ENCODE peak calls at places on chromosome 15, in ten cellular contexts. V is CD8-positive, alpha-beta T cell; T is HT-29; P is mucosa of gallbladder; U is GM12892; A is amniotic stem cell; D is KG1; X is SW480; F is CD4-positive, CD25-positive, alpha-beta regulatory T cell; O is foreskin fibroblast. Y is an unnamed sample.

GRCh38 chr15:70802629-70803028 is 39.3 kb upstream of the UACA start:
- DNase-seq in V (no peak), T (no peak), P (no peak), U (no peak), A (no peak), D (no peak), X (no peak), F (no peak), O (peak), Y (no peak)

GRCh38 chr15:77720617-77721016 is 87.9 kb upstream of the LINGO1 start:
- DNase-seq in V (no peak), T (no peak), P (no peak), U (no peak), A (no peak), D (no peak), X (no peak), F (no peak), O (no peak), Y (no peak)

GRCh38 chr15:100057281-100057680 is 284.5 kb downstream of the ADAMTS17 start:
- DNase-seq in V (no peak), T (no peak), P (no peak), U (no peak), A (no peak), D (no peak), X (no peak), F (no peak), O (no peak), Y (no peak)

GRCh38 chr15:48324949-48325348 is 6.3 kb upstream of the DUT start:
- DNase-seq in V (no peak), T (no peak), P (no peak), U (no peak), A (no peak), D (no peak), X (no peak), F (no peak), O (no peak), Y (no peak)

GRCh38 chr15:64247906-64248541 is 85.2 kb upstream of the PPIB start:
- DNase-seq in V (no peak), T (peak), P (peak), U (no peak), A (peak), D (no peak), X (peak), F (peak), O (peak), Y (peak)

GRCh38 chr15:89472785-89473256 is 23.6 kb downstream of the RHCG start:
- DNase-seq in V (no peak), T (peak), P (peak), U (peak), A (no peak), D (no peak), X (peak), F (no peak), O (peak), Y (peak)

GRCh38 chr15:83378921-83379561 is 68.1 kb upstream of the SH3GL3 start:
- DNase-seq in V (no peak), T (no peak), P (no peak), U (no peak), A (no peak), D (no peak), X (no peak), F (no peak), O (no peak), Y (no peak)

GRCh38 chr15:80183886-80184285 is 31.1 kb downstream of the FAH start:
- DNase-seq in V (no peak), T (peak), P (no peak), U (no peak), A (no peak), D (no peak), X (no peak), F (no peak), O (peak), Y (no peak)

GRCh38 chr15:51229907-51230328 is 108.5 kb downstream of the CYP19A1 start:
- DNase-seq in V (no peak), T (peak), P (peak), U (no peak), A (no peak), D (no peak), X (peak), F (no peak), O (peak), Y (peak)

GRCh38 chr15:68566377-68566954 is 12.3 kb upstream of the CORO2B start:
- DNase-seq in V (no peak), T (no peak), P (no peak), U (no peak), A (no peak), D (no peak), X (no peak), F (no peak), O (no peak), Y (no peak)

GRCh38 chr15:32851619-32852416 is 134.0 kb downstream of the GREM1 start:
- DNase-seq in V (no peak), T (no peak), P (no peak), U (no peak), A (peak), D (no peak), X (no peak), F (no peak), O (peak), Y (no peak)

GRCh38 chr15:33580526-33580925 is 269.8 kb downstream of the RYR3 start:
- DNase-seq in V (no peak), T (no peak), P (no peak), U (no peak), A (no peak), D (no peak), X (no peak), F (no peak), O (no peak), Y (no peak)

GRCh38 chr15:100919481-100920405 is 586 bp downstream of the LRRK1 start:
- DNase-seq in V (no peak), T (peak), P (no peak), U (no peak), A (no peak), D (no peak), X (peak), F (no peak), O (peak), Y (no peak)

GRCh38 chr15:31857194-31857593 is 173.1 kb upstream of the CHRNA7 start:
- DNase-seq in V (no peak), T (no peak), P (no peak), U (no peak), A (no peak), D (no peak), X (no peak), F (no peak), O (no peak), Y (no peak)

GRCh38 chr15:39429898-39430357 is 151.0 kb upstream of the THBS1 start:
- DNase-seq in V (no peak), T (peak), P (no peak), U (no peak), A (no peak), D (no peak), X (no peak), F (no peak), O (peak), Y (no peak)

GRCh38 chr15:68666120-68666811 is 87.5 kb downstream of the CORO2B start:
- DNase-seq in V (no peak), T (no peak), P (no peak), U (no peak), A (no peak), D (no peak), X (no peak), F (no peak), O (no peak), Y (no peak)

GRCh38 chr15:96285715-96286367 is 44.7 kb upstream of the NR2F2 start:
- DNase-seq in V (no peak), T (no peak), P (no peak), U (no peak), A (no peak), D (no peak), X (no peak), F (no peak), O (peak), Y (no peak)

GRCh38 chr15:79425591-79426295 is 6.4 kb upstream of the MINAR1 start:
- DNase-seq in V (no peak), T (no peak), P (no peak), U (no peak), A (no peak), D (no peak), X (no peak), F (no peak), O (no peak), Y (no peak)

GRCh38 chr15:76576526-76577279 is 240.1 kb downstream of the ISL2 start:
- DNase-seq in V (no peak), T (peak), P (peak), U (no peak), A (no peak), D (no peak), X (no peak), F (no peak), O (peak), Y (peak)

GRCh38 chr15:23503546-23503945 is 56.5 kb upstream of the GOLGA6L2 start:
- DNase-seq in V (no peak), T (no peak), P (no peak), U (no peak), A (no peak), D (no peak), X (peak), F (no peak), O (no peak), Y (no peak)

GRCh38 chr15:34621675-34622074 is 38.2 kb upstream of the GOLGA8B start:
- DNase-seq in V (no peak), T (no peak), P (no peak), U (no peak), A (peak), D (peak), X (no peak), F (no peak), O (peak), Y (no peak)

GRCh38 chr15:51243774-51244173 is 94.6 kb downstream of the CYP19A1 start:
- DNase-seq in V (no peak), T (peak), P (no peak), U (no peak), A (no peak), D (no peak), X (peak), F (no peak), O (peak), Y (no peak)

GRCh38 chr15:48945386-48945785 is 18.3 kb downstream of the SHC4 start:
- DNase-seq in V (no peak), T (no peak), P (no peak), U (no peak), A (no peak), D (no peak), X (no peak), F (no peak), O (no peak), Y (no peak)

GRCh38 chr15:25378501-25378901 is 60.3 kb downstream of the UBE3A start:
- DNase-seq in V (no peak), T (no peak), P (no peak), U (no peak), A (no peak), D (no peak), X (no peak), F (no peak), O (peak), Y (no peak)

GRCh38 chr15:59885832-59886231 is 118.3 kb upstream of the FOXB1 start:
- DNase-seq in V (no peak), T (peak), P (no peak), U (no peak), A (no peak), D (no peak), X (peak), F (no peak), O (peak), Y (no peak)

GRCh38 chr15:45640610-45641009 is 5.8 kb downstream of the SQOR start:
- DNase-seq in V (no peak), T (no peak), P (no peak), U (no peak), A (peak), D (no peak), X (no peak), F (no peak), O (peak), Y (no peak)

GRCh38 chr15:78232951-78233350 is 1.4 kb downstream of the ACSBG1 start:
- DNase-seq in V (no peak), T (no peak), P (no peak), U (no peak), A (no peak), D (no peak), X (no peak), F (no peak), O (no peak), Y (no peak)

GRCh38 chr15:77665530-77666295 is 33.0 kb upstream of the LINGO1 start:
- DNase-seq in V (no peak), T (no peak), P (no peak), U (no peak), A (no peak), D (no peak), X (no peak), F (no peak), O (no peak), Y (no peak)

GRCh38 chr15:88878720-88879184 is 16.6 kb downstream of the HAPLN3 start:
- DNase-seq in V (no peak), T (peak), P (no peak), U (peak), A (no peak), D (no peak), X (peak), F (peak), O (peak), Y (no peak)

GRCh38 chr15:51625236-51625635 is 2.7 kb upstream of the DMXL2 start:
- DNase-seq in V (no peak), T (no peak), P (no peak), U (no peak), A (no peak), D (no peak), X (no peak), F (no peak), O (no peak), Y (no peak)

GRCh38 chr15:66411190-66411589 is 24.5 kb downstream of the MAP2K1 start:
- DNase-seq in V (no peak), T (no peak), P (no peak), U (no peak), A (no peak), D (no peak), X (no peak), F (no peak), O (no peak), Y (no peak)

GRCh38 chr15:95266481-95267061 is 1035.2 kb downstream of the MCTP2 start:
- DNase-seq in V (no peak), T (no peak), P (no peak), U (no peak), A (no peak), D (no peak), X (no peak), F (no peak), O (peak), Y (no peak)

GRCh38 chr15:48250640-48251076 is 44.6 kb downstream of the SLC12A1 start:
- DNase-seq in V (no peak), T (peak), P (peak), U (no peak), A (peak), D (peak), X (peak), F (no peak), O (peak), Y (peak)

GRCh38 chr15:82714026-82714425 is 4.4 kb upstream of the AP3B2 start:
- DNase-seq in V (no peak), T (peak), P (no peak), U (no peak), A (no peak), D (no peak), X (peak), F (no peak), O (no peak), Y (no peak)

GRCh38 chr15:58293622-58294550 is 137.9 kb upstream of the LIPC start:
- DNase-seq in V (no peak), T (peak), P (no peak), U (no peak), A (no peak), D (no peak), X (peak), F (no peak), O (no peak), Y (no peak)

GRCh38 chr15:92682772-92683510 is 27.4 kb upstream of the FAM174B start:
- DNase-seq in V (no peak), T (no peak), P (no peak), U (no peak), A (no peak), D (no peak), X (no peak), F (no peak), O (no peak), Y (no peak)

GRCh38 chr15:77030928-77031375 is 36.0 kb downstream of the PSTPIP1 start:
- DNase-seq in V (no peak), T (no peak), P (peak), U (peak), A (no peak), D (no peak), X (no peak), F (no peak), O (no peak), Y (no peak)